ENCODE peak calls at places on chromosome 5, in nine cellular contexts. One of them, this sample, is unnamed.

GRCh38 chr5:31270396-31270795 is 76.9 kb downstream of the CDH6 start:
- DNase-seq in occipital lobe: no peak
- DNase-seq in left ventricle myocardium superior: no peak
- DNase-seq in sciatic nerve: no peak
- DNase-seq in endodermal cell: no peak
- DNase-seq in amniotic stem cell: no peak
- DNase-seq in lower leg skin: no peak
- DNase-seq in small intestine: peak
- DNase-seq in activated naive CD8-positive, alpha-beta T cell treated with anti-CD3 and anti-CD28 coated beads, Interleukin-2, amount 50 U/mL, for 24 hours: no peak
- DNase-seq in this sample: no peak

GRCh38 chr5:44860267-44860666 is 51.5 kb downstream of the MRPS30 start:
- DNase-seq in occipital lobe: no peak
- DNase-seq in left ventricle myocardium superior: no peak
- DNase-seq in sciatic nerve: no peak
- DNase-seq in endodermal cell: no peak
- DNase-seq in amniotic stem cell: no peak
- DNase-seq in lower leg skin: no peak
- DNase-seq in small intestine: no peak
- DNase-seq in activated naive CD8-positive, alpha-beta T cell treated with anti-CD3 and anti-CD28 coated beads, Interleukin-2, amount 50 U/mL, for 24 hours: no peak
- DNase-seq in this sample: no peak

GRCh38 chr5:114789773-114790402 is 379.8 kb downstream of the TRIM36 start:
- DNase-seq in occipital lobe: no peak
- DNase-seq in left ventricle myocardium superior: no peak
- DNase-seq in sciatic nerve: no peak
- DNase-seq in endodermal cell: no peak
- DNase-seq in amniotic stem cell: no peak
- DNase-seq in lower leg skin: no peak
- DNase-seq in small intestine: no peak
- DNase-seq in activated naive CD8-positive, alpha-beta T cell treated with anti-CD3 and anti-CD28 coated beads, Interleukin-2, amount 50 U/mL, for 24 hours: no peak
- DNase-seq in this sample: no peak

GRCh38 chr5:149581931-149582768 is 852 bp downstream of the ARHGEF37 start:
- DNase-seq in occipital lobe: peak
- DNase-seq in left ventricle myocardium superior: no peak
- DNase-seq in sciatic nerve: no peak
- DNase-seq in endodermal cell: peak
- DNase-seq in amniotic stem cell: no peak
- DNase-seq in lower leg skin: no peak
- DNase-seq in small intestine: peak
- DNase-seq in activated naive CD8-positive, alpha-beta T cell treated with anti-CD3 and anti-CD28 coated beads, Interleukin-2, amount 50 U/mL, for 24 hours: no peak
- DNase-seq in this sample: no peak

GRCh38 chr5:137313526-137314175 is 185.5 kb downstream of the SPOCK1 start:
- DNase-seq in occipital lobe: no peak
- DNase-seq in left ventricle myocardium superior: no peak
- DNase-seq in sciatic nerve: no peak
- DNase-seq in endodermal cell: peak
- DNase-seq in amniotic stem cell: no peak
- DNase-seq in lower leg skin: no peak
- DNase-seq in small intestine: no peak
- DNase-seq in activated naive CD8-positive, alpha-beta T cell treated with anti-CD3 and anti-CD28 coated beads, Interleukin-2, amount 50 U/mL, for 24 hours: no peak
- DNase-seq in this sample: no peak

GRCh38 chr5:149175346-149176113 is 34.2 kb downstream of the ABLIM3 start:
- DNase-seq in occipital lobe: no peak
- DNase-seq in left ventricle myocardium superior: peak
- DNase-seq in sciatic nerve: no peak
- DNase-seq in endodermal cell: no peak
- DNase-seq in amniotic stem cell: no peak
- DNase-seq in lower leg skin: no peak
- DNase-seq in small intestine: no peak
- DNase-seq in activated naive CD8-positive, alpha-beta T cell treated with anti-CD3 and anti-CD28 coated beads, Interleukin-2, amount 50 U/mL, for 24 hours: no peak
- DNase-seq in this sample: peak

GRCh38 chr5:38413696-38414095 is 142.8 kb downstream of the LIFR start:
- DNase-seq in occipital lobe: no peak
- DNase-seq in left ventricle myocardium superior: no peak
- DNase-seq in sciatic nerve: no peak
- DNase-seq in endodermal cell: no peak
- DNase-seq in amniotic stem cell: no peak
- DNase-seq in lower leg skin: peak
- DNase-seq in small intestine: no peak
- DNase-seq in activated naive CD8-positive, alpha-beta T cell treated with anti-CD3 and anti-CD28 coated beads, Interleukin-2, amount 50 U/mL, for 24 hours: no peak
- DNase-seq in this sample: no peak

GRCh38 chr5:122354293-122354692 is 42.3 kb downstream of the SNCAIP start:
- DNase-seq in occipital lobe: no peak
- DNase-seq in left ventricle myocardium superior: no peak
- DNase-seq in sciatic nerve: no peak
- DNase-seq in endodermal cell: peak
- DNase-seq in amniotic stem cell: no peak
- DNase-seq in lower leg skin: no peak
- DNase-seq in small intestine: no peak
- DNase-seq in activated naive CD8-positive, alpha-beta T cell treated with anti-CD3 and anti-CD28 coated beads, Interleukin-2, amount 50 U/mL, for 24 hours: no peak
- DNase-seq in this sample: no peak

GRCh38 chr5:60649288-60649917 is 50.6 kb downstream of the DEPDC1B start:
- DNase-seq in occipital lobe: no peak
- DNase-seq in left ventricle myocardium superior: no peak
- DNase-seq in sciatic nerve: no peak
- DNase-seq in endodermal cell: no peak
- DNase-seq in amniotic stem cell: no peak
- DNase-seq in lower leg skin: no peak
- DNase-seq in small intestine: peak
- DNase-seq in activated naive CD8-positive, alpha-beta T cell treated with anti-CD3 and anti-CD28 coated beads, Interleukin-2, amount 50 U/mL, for 24 hours: no peak
- DNase-seq in this sample: no peak

GRCh38 chr5:126917918-126918623 is 112.3 kb downstream of the MARCHF3 start:
- DNase-seq in occipital lobe: no peak
- DNase-seq in left ventricle myocardium superior: no peak
- DNase-seq in sciatic nerve: no peak
- DNase-seq in endodermal cell: no peak
- DNase-seq in amniotic stem cell: no peak
- DNase-seq in lower leg skin: no peak
- DNase-seq in small intestine: peak
- DNase-seq in activated naive CD8-positive, alpha-beta T cell treated with anti-CD3 and anti-CD28 coated beads, Interleukin-2, amount 50 U/mL, for 24 hours: no peak
- DNase-seq in this sample: no peak

GRCh38 chr5:110507972-110508371 is 218.5 kb downstream of the TMEM232 start:
- DNase-seq in occipital lobe: no peak
- DNase-seq in left ventricle myocardium superior: no peak
- DNase-seq in sciatic nerve: no peak
- DNase-seq in endodermal cell: no peak
- DNase-seq in amniotic stem cell: no peak
- DNase-seq in lower leg skin: no peak
- DNase-seq in small intestine: no peak
- DNase-seq in activated naive CD8-positive, alpha-beta T cell treated with anti-CD3 and anti-CD28 coated beads, Interleukin-2, amount 50 U/mL, for 24 hours: no peak
- DNase-seq in this sample: no peak

GRCh38 chr5:176822041-176822425 is 11.7 kb downstream of the UNC5A start:
- DNase-seq in occipital lobe: no peak
- DNase-seq in left ventricle myocardium superior: peak
- DNase-seq in sciatic nerve: no peak
- DNase-seq in endodermal cell: no peak
- DNase-seq in amniotic stem cell: no peak
- DNase-seq in lower leg skin: no peak
- DNase-seq in small intestine: no peak
- DNase-seq in activated naive CD8-positive, alpha-beta T cell treated with anti-CD3 and anti-CD28 coated beads, Interleukin-2, amount 50 U/mL, for 24 hours: no peak
- DNase-seq in this sample: no peak

GRCh38 chr5:118611332-118611945 is 376.9 kb downstream of the DTWD2 start:
- DNase-seq in occipital lobe: no peak
- DNase-seq in left ventricle myocardium superior: no peak
- DNase-seq in sciatic nerve: no peak
- DNase-seq in endodermal cell: peak
- DNase-seq in amniotic stem cell: no peak
- DNase-seq in lower leg skin: no peak
- DNase-seq in small intestine: peak
- DNase-seq in activated naive CD8-positive, alpha-beta T cell treated with anti-CD3 and anti-CD28 coated beads, Interleukin-2, amount 50 U/mL, for 24 hours: peak
- DNase-seq in this sample: no peak

GRCh38 chr5:38925154-38925925 is 79.5 kb downstream of the OSMR start:
- DNase-seq in occipital lobe: no peak
- DNase-seq in left ventricle myocardium superior: no peak
- DNase-seq in sciatic nerve: no peak
- DNase-seq in endodermal cell: no peak
- DNase-seq in amniotic stem cell: no peak
- DNase-seq in lower leg skin: no peak
- DNase-seq in small intestine: no peak
- DNase-seq in activated naive CD8-positive, alpha-beta T cell treated with anti-CD3 and anti-CD28 coated beads, Interleukin-2, amount 50 U/mL, for 24 hours: no peak
- DNase-seq in this sample: no peak

GRCh38 chr5:163350083-163350482 is 87.3 kb upstream of the CCNG1 start:
- DNase-seq in occipital lobe: no peak
- DNase-seq in left ventricle myocardium superior: no peak
- DNase-seq in sciatic nerve: no peak
- DNase-seq in endodermal cell: no peak
- DNase-seq in amniotic stem cell: no peak
- DNase-seq in lower leg skin: no peak
- DNase-seq in small intestine: no peak
- DNase-seq in activated naive CD8-positive, alpha-beta T cell treated with anti-CD3 and anti-CD28 coated beads, Interleukin-2, amount 50 U/mL, for 24 hours: no peak
- DNase-seq in this sample: no peak

GRCh38 chr5:83711982-83712601 is 8.6 kb downstream of the HAPLN1 start:
- DNase-seq in occipital lobe: no peak
- DNase-seq in left ventricle myocardium superior: no peak
- DNase-seq in sciatic nerve: no peak
- DNase-seq in endodermal cell: peak
- DNase-seq in amniotic stem cell: no peak
- DNase-seq in lower leg skin: no peak
- DNase-seq in small intestine: peak
- DNase-seq in activated naive CD8-positive, alpha-beta T cell treated with anti-CD3 and anti-CD28 coated beads, Interleukin-2, amount 50 U/mL, for 24 hours: peak
- DNase-seq in this sample: no peak

GRCh38 chr5:107203231-107203630 is 467.5 kb downstream of the EFNA5 start:
- DNase-seq in occipital lobe: no peak
- DNase-seq in left ventricle myocardium superior: no peak
- DNase-seq in sciatic nerve: no peak
- DNase-seq in endodermal cell: no peak
- DNase-seq in amniotic stem cell: no peak
- DNase-seq in lower leg skin: no peak
- DNase-seq in small intestine: no peak
- DNase-seq in activated naive CD8-positive, alpha-beta T cell treated with anti-CD3 and anti-CD28 coated beads, Interleukin-2, amount 50 U/mL, for 24 hours: no peak
- DNase-seq in this sample: no peak

GRCh38 chr5:143311428-143311827 is 92.1 kb downstream of the NR3C1 start:
- DNase-seq in occipital lobe: no peak
- DNase-seq in left ventricle myocardium superior: no peak
- DNase-seq in sciatic nerve: no peak
- DNase-seq in endodermal cell: no peak
- DNase-seq in amniotic stem cell: no peak
- DNase-seq in lower leg skin: no peak
- DNase-seq in small intestine: no peak
- DNase-seq in activated naive CD8-positive, alpha-beta T cell treated with anti-CD3 and anti-CD28 coated beads, Interleukin-2, amount 50 U/mL, for 24 hours: no peak
- DNase-seq in this sample: no peak

GRCh38 chr5:172356047-172356446 is 72.5 kb upstream of the UBTD2 start:
- DNase-seq in occipital lobe: no peak
- DNase-seq in left ventricle myocardium superior: no peak
- DNase-seq in sciatic nerve: no peak
- DNase-seq in endodermal cell: no peak
- DNase-seq in amniotic stem cell: no peak
- DNase-seq in lower leg skin: no peak
- DNase-seq in small intestine: no peak
- DNase-seq in activated naive CD8-positive, alpha-beta T cell treated with anti-CD3 and anti-CD28 coated beads, Interleukin-2, amount 50 U/mL, for 24 hours: no peak
- DNase-seq in this sample: no peak

GRCh38 chr5:177455036-177455660 is 8.5 kb downstream of the PRR7 start:
- DNase-seq in occipital lobe: peak
- DNase-seq in left ventricle myocardium superior: peak
- DNase-seq in sciatic nerve: peak
- DNase-seq in endodermal cell: peak
- DNase-seq in amniotic stem cell: no peak
- DNase-seq in lower leg skin: peak
- DNase-seq in small intestine: peak
- DNase-seq in activated naive CD8-positive, alpha-beta T cell treated with anti-CD3 and anti-CD28 coated beads, Interleukin-2, amount 50 U/mL, for 24 hours: peak
- DNase-seq in this sample: peak

GRCh38 chr5:9278925-9279603 is 266.8 kb downstream of the SEMA5A start:
- DNase-seq in occipital lobe: no peak
- DNase-seq in left ventricle myocardium superior: no peak
- DNase-seq in sciatic nerve: no peak
- DNase-seq in endodermal cell: no peak
- DNase-seq in amniotic stem cell: no peak
- DNase-seq in lower leg skin: no peak
- DNase-seq in small intestine: no peak
- DNase-seq in activated naive CD8-positive, alpha-beta T cell treated with anti-CD3 and anti-CD28 coated beads, Interleukin-2, amount 50 U/mL, for 24 hours: no peak
- DNase-seq in this sample: no peak